ENCODE peak calls at places on chromosomes 4 and X, in seven cellular contexts. K, H, S, L, R, O and X are unnamed samples.

GRCh38 chr4:82099863-82100579 is 273.8 kb downstream of the HNRNPD start:
- DNase-seq in K (no peak), H (no peak), S (no peak), L (no peak), R (no peak), O (no peak), X (peak)

GRCh38 chr4:115851918-115852766 is 738.7 kb upstream of the NDST4 start:
- DNase-seq in K (peak), H (no peak), S (peak), L (peak), R (peak), O (peak), X (peak)

GRCh38 chr4:182801626-182802025 is 115.6 kb downstream of the DCTD start:
- DNase-seq in K (no peak), H (no peak), S (no peak), L (no peak), R (no peak), O (no peak), X (no peak)

GRCh38 chr4:146095091-146095690 is 80.3 kb upstream of the LSM6 start:
- DNase-seq in K (peak), H (peak), S (peak), L (no peak), R (no peak), O (peak), X (peak)

GRCh38 chr4:165874799-165875371 is 1.8 kb downstream of the TLL1 start:
- DNase-seq in K (peak), H (no peak), S (no peak), L (no peak), R (no peak), O (peak), X (no peak)

GRCh38 chr4:40199999-40200880 is 3.4 kb downstream of the RHOH start:
- DNase-seq in K (peak), H (no peak), S (no peak), L (no peak), R (peak), O (no peak), X (no peak)

GRCh38 chr4:44927361-44928061 is 201.2 kb upstream of the GNPDA2 start:
- DNase-seq in K (peak), H (no peak), S (peak), L (peak), R (peak), O (no peak), X (peak)

GRCh38 chr4:5823542-5824211 is 69.2 kb downstream of the CRMP1 start:
- DNase-seq in K (no peak), H (no peak), S (no peak), L (no peak), R (no peak), O (no peak), X (no peak)

GRCh38 chrX:73337366-73337765 is 109.5 kb upstream of the CDX4 start:
- DNase-seq in K (no peak), H (no peak), S (no peak), L (no peak), R (no peak), O (no peak), X (no peak)

GRCh38 chrX:2692221-2693122 is 1.4 kb downstream of the CD99 start:
- DNase-seq in K (peak), H (no peak), S (peak), L (peak), R (no peak), O (no peak), X (peak)

GRCh38 chrX:150898343-150899190 is at the start of gene CD99L2:
- DNase-seq in K (peak), H (peak), S (peak), L (peak), R (peak), O (peak), X (peak)

GRCh38 chr4:128862608-128863313 is 53.3 kb downstream of the JADE1 start:
- DNase-seq in K (no peak), H (no peak), S (peak), L (no peak), R (no peak), O (no peak), X (no peak)

GRCh38 chr4:97479388-97479787 is 663.9 kb downstream of the STPG2 start:
- DNase-seq in K (no peak), H (no peak), S (no peak), L (no peak), R (no peak), O (no peak), X (no peak)

GRCh38 chr4:125043453-125043852 is 271.3 kb upstream of the FAT4 start:
- DNase-seq in K (peak), H (no peak), S (peak), L (no peak), R (no peak), O (no peak), X (no peak)

GRCh38 chr4:8846864-8847263 is 24.8 kb downstream of the HMX1 start:
- DNase-seq in K (no peak), H (no peak), S (no peak), L (no peak), R (no peak), O (peak), X (no peak)

GRCh38 chrX:112961981-112962380 is 121.3 kb upstream of the AMOT start:
- DNase-seq in K (no peak), H (no peak), S (no peak), L (no peak), R (no peak), O (no peak), X (no peak)

GRCh38 chrX:65990702-65991101 is 49.2 kb downstream of the VSIG4 start:
- DNase-seq in K (no peak), H (no peak), S (no peak), L (no peak), R (no peak), O (no peak), X (no peak)

GRCh38 chr4:58809948-58810347 is 1699.8 kb upstream of the IGFBP7 start:
- DNase-seq in K (no peak), H (no peak), S (no peak), L (no peak), R (no peak), O (no peak), X (no peak)

GRCh38 chrX:153818571-153819397 is 11.6 kb downstream of the PDZD4 start:
- DNase-seq in K (no peak), H (no peak), S (no peak), L (peak), R (no peak), O (peak), X (peak)